ENCODE peak calls at places on chromosomes 6 and 20, in five cellular contexts. P is epithelial cell of proximal tubule, A is neural crest cell, C is uterus, W is stomach. G is an unnamed sample.

GRCh38 chr6:132872923-132873322 is 58.6 kb downstream of the RPS12 start:
- DNase-seq in P (no peak), A (no peak), C (no peak), W (no peak), G (no peak)

GRCh38 chr6:154308986-154309385 is 47.6 kb downstream of the IPCEF1 start:
- DNase-seq in P (no peak), A (no peak), C (no peak), W (no peak), G (no peak)

GRCh38 chr20:57009775-57010174 is 256.7 kb downstream of the BMP7 start:
- DNase-seq in P (no peak), A (no peak), C (no peak), W (no peak), G (no peak)

GRCh38 chr6:111709615-111710398 is 104.1 kb upstream of the TRAF3IP2 start:
- DNase-seq in P (peak), A (no peak), C (peak), W (peak), G (peak)

GRCh38 chr6:11194399-11195274 is 37.8 kb downstream of the NEDD9 start:
- DNase-seq in P (no peak), A (no peak), C (no peak), W (no peak), G (no peak)

GRCh38 chr6:26328265-26328844 is 36.6 kb upstream of the BTN3A2 start:
- DNase-seq in P (no peak), A (no peak), C (no peak), W (no peak), G (no peak)

GRCh38 chr6:74646461-74646860 is 559.4 kb downstream of the COL12A1 start:
- DNase-seq in P (no peak), A (no peak), C (no peak), W (no peak), G (no peak)

GRCh38 chr20:47949230-47949629 is 163.9 kb upstream of the SULF2 start:
- DNase-seq in P (peak), A (no peak), C (no peak), W (no peak), G (no peak)

GRCh38 chr6:25694366-25694765 is 42.4 kb downstream of the SCGN start:
- DNase-seq in P (no peak), A (no peak), C (no peak), W (no peak), G (no peak)

GRCh38 chr6:163501440-163501839 is 86.9 kb downstream of the QKI start:
- DNase-seq in P (no peak), A (no peak), C (no peak), W (no peak), G (no peak)
- TF ChIP-seq CTCF in P (no peak), A (no peak), C (no peak), W (no peak), G (no peak)

GRCh38 chr20:4092136-4092479 is 76.8 kb upstream of the RNF24 start:
- DNase-seq in P (no peak), A (no peak), C (no peak), W (no peak), G (no peak)
- TF ChIP-seq CTCF in P (no peak), A (no peak), C (no peak), W (no peak), G (no peak)

GRCh38 chr20:63807654-63808053 is 23.4 kb downstream of the ZBTB46 start:
- DNase-seq in P (no peak), A (no peak), C (no peak), W (no peak), G (no peak)

GRCh38 chr20:63810730-63811490 is 20.2 kb downstream of the ZBTB46 start:
- DNase-seq in P (no peak), A (no peak), C (no peak), W (no peak), G (no peak)

GRCh38 chr20:63808145-63808724 is 22.8 kb downstream of the ZBTB46 start:
- DNase-seq in P (no peak), A (no peak), C (no peak), W (no peak), G (no peak)

GRCh38 chr20:63809856-63810255 is 21.2 kb downstream of the ZBTB46 start:
- DNase-seq in P (no peak), A (no peak), C (no peak), W (no peak), G (no peak)

GRCh38 chr20:63808964-63809674 is 21.9 kb downstream of the ZBTB46 start:
- DNase-seq in P (no peak), A (no peak), C (no peak), W (no peak), G (no peak)
- TF ChIP-seq CTCF in P (no peak), A (no peak), C (no peak), W (no peak), G (no peak)

GRCh38 chr6:79544939-79545450 is 7.8 kb upstream of the LCA5 start:
- DNase-seq in P (peak), A (peak), C (peak), W (peak), G (no peak)
- TF ChIP-seq CTCF in P (peak), A (peak), C (peak), W (peak), G (no peak)

DNA sequence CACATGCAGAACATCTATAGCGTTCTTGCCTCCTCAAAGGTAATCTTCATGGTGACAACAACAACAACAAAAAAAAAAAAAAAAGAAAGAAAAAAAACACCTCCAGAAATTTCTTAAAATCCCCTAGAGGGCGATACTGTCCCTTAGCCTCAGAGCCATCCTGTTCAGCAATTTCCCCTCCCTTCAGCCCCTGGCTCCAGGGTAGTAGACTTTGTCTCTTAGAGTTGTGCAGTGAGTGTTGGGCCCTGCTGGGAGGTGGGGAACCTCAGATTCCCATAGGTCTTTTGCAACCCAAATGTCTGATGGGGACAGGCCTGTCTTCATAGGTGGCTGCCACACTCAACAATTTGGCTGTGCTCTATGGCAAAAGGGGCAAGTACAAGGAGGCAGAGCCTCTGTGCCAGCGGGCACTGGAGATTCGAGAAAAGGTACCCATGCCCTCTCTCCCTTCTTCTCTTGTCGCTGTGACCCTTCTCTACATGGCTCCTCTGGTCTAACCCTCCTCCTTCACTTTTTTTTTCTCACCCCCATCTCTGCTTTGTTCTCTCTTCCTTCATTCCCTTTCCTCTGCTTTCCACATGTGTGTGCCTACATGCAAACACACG is 6.0 kb upstream of the PTK7 start:
- DNase-seq in P (no peak), A (no peak), C (peak), W (no peak), G (peak)
- TF ChIP-seq CTCF in P (peak), A (peak), C (peak), W (peak), G (peak)

GRCh38 chr6:52670502-52671409 is at the start of gene TMEM14A:
- DNase-seq in P (peak), A (peak), C (peak), W (peak), G (peak)
- TF ChIP-seq CTCF in P (no peak), A (peak), C (peak), W (no peak), G (no peak)